ENCODE peak calls at places on chromosome 11, in five cellular contexts. U, F, N, P and J are unnamed samples.
A peak's percentile ranks its signal among the peaks of the same experiment; 100 is the strongest.

GRCh38 chr11:269146-269890 is 8.9 kb upstream of the NLRP6 start:
- ATAC-seq in F (peak; percentile 83), U (peak; percentile 36), P (peak; percentile 83), N (peak; percentile 42), J (peak; percentile 83)

GRCh38 chr11:58900479-58901420 is 38.5 kb upstream of the GLYATL1 start:
- ATAC-seq in F (no peak), P (peak; percentile 61), U (no peak), N (peak; percentile 96), J (peak; percentile 39)

GRCh38 chr11:117180020-117180419 is 1.5 kb downstream of the SIDT2 start:
- ATAC-seq in P (no peak), N (peak; percentile 0), F (no peak), U (no peak), J (no peak)

GRCh38 chr11:2812371-2812991 is 73.1 kb downstream of the CDKN1C start:
- ATAC-seq in F (peak; percentile 30), N (no peak), P (no peak), U (peak; percentile 60), J (no peak)

GRCh38 chr11:68371176-68372041 is 59.0 kb downstream of the LRP5 start:
- ATAC-seq in U (peak; percentile 72), F (no peak), N (no peak), P (no peak), J (no peak)

GRCh38 chr11:555500-556174 is 4.9 kb downstream of the LMNTD2 start:
- ATAC-seq in U (no peak), N (no peak), P (peak; percentile 11), F (peak; percentile 32), J (peak; percentile 10)

GRCh38 chr11:65932558-65932919 is 12.7 kb upstream of the TSGA10IP start:
- ATAC-seq in F (no peak), U (peak; percentile 77), N (no peak), P (no peak), J (no peak)

GRCh38 chr11:43358308-43358669 is 431 bp upstream of the TTC17 start:
- ATAC-seq in N (no peak), F (no peak), U (no peak), P (no peak), J (no peak)

GRCh38 chr11:119509277-119509841 is 86.4 kb upstream of the THY1 start:
- ATAC-seq in P (peak; percentile 11), U (peak; percentile 17), N (no peak), F (no peak), J (no peak)

GRCh38 chr11:109609454-109610185 is 187.6 kb downstream of the C11orf87 start:
- ATAC-seq in F (no peak), N (no peak), P (no peak), U (no peak), J (no peak)

GRCh38 chr11:73249304-73249703 is 22.8 kb upstream of the P2RY6 start:
- ATAC-seq in U (peak; percentile 90), N (no peak), P (peak; percentile 31), F (no peak), J (peak; percentile 63)

GRCh38 chr11:20238712-20239111 is 78.4 kb upstream of the DBX1 start:
- ATAC-seq in U (no peak), P (no peak), F (no peak), N (peak; percentile 43), J (no peak)

GRCh38 chr11:110199184-110199981 is 97.0 kb downstream of the RDX start:
- ATAC-seq in P (no peak), F (no peak), N (peak; percentile 53), U (no peak), J (no peak)

GRCh38 chr11:36014906-36015305 is 71.0 kb downstream of the LDLRAD3 start:
- ATAC-seq in N (no peak), F (no peak), U (peak; percentile 72), P (no peak), J (no peak)

GRCh38 chr11:77374611-77375031 is 73.1 kb upstream of the GDPD4 start:
- ATAC-seq in F (no peak), U (peak; percentile 82), N (no peak), P (no peak), J (no peak)

GRCh38 chr11:112127056-112127455 is 36.8 kb downstream of the IL18 start:
- ATAC-seq in F (no peak), N (no peak), U (no peak), P (no peak), J (no peak)